ENCODE peak calls at places on chromosomes 5 and 9, in four cellular contexts. L, S, V and W are unnamed samples.

GRCh38 chr5:4395752-4396151 is 744.4 kb upstream of the ADAMTS16 start:
- DNase-seq in S (no peak), L (no peak), V (no peak), W (no peak)

GRCh38 chr5:54313311-54314270 is 3.2 kb upstream of the ARL15 start:
- DNase-seq in V (no peak), L (no peak), S (no peak), W (no peak)

GRCh38 chr9:136007906-136008692 is 46.9 kb upstream of the UBAC1 start:
- DNase-seq in S (no peak), V (no peak), L (no peak), W (peak)

GRCh38 chr5:11658341-11658740 is 245.9 kb downstream of the CTNND2 start:
- DNase-seq in V (no peak), S (no peak), L (no peak), W (no peak)

GRCh38 chr5:34491251-34491620 is 164.9 kb upstream of the RAI14 start:
- DNase-seq in L (no peak), V (no peak), S (no peak), W (no peak)

GRCh38 chr9:124306098-124306735 is 48.5 kb downstream of the NEK6 start:
- DNase-seq in V (no peak), L (no peak), S (no peak), W (peak)

GRCh38 chr9:128838338-128838737 is 8.7 kb upstream of the SPOUT1 start:
- DNase-seq in L (no peak), S (no peak), V (no peak), W (no peak)

GRCh38 chr5:9927106-9927505 is 297.0 kb upstream of the TAS2R1 start:
- DNase-seq in L (no peak), S (no peak), V (no peak), W (no peak)

GRCh38 chr5:94884294-94884693 is 265.8 kb downstream of the SLF1 start:
- DNase-seq in S (no peak), L (no peak), V (no peak), W (no peak)

GRCh38 chr5:173045481-173045880 is 10.7 kb upstream of the CREBRF start:
- DNase-seq in S (no peak), V (peak), L (no peak), W (no peak)

GRCh38 chr5:3392306-3392939 is 203.2 kb upstream of the IRX1 start:
- DNase-seq in S (no peak), V (no peak), L (no peak), W (no peak)

GRCh38 chr5:109947667-109948066 is 257.9 kb downstream of the MAN2A1 start:
- DNase-seq in V (no peak), S (no peak), L (no peak), W (no peak)

GRCh38 chr9:27310582-27310981 is 13.6 kb upstream of the EQTN start:
- DNase-seq in S (no peak), L (no peak), V (no peak), W (no peak)

GRCh38 chr5:140690376-140690932 is 716 bp downstream of the HARS1 start:
- DNase-seq in V (no peak), S (no peak), L (no peak), W (no peak)

GRCh38 chr9:81390802-81391456 is 298.4 kb downstream of the TLE1 start:
- DNase-seq in S (no peak), L (no peak), V (no peak), W (no peak)

GRCh38 chr9:131500939-131501541 is 1.7 kb upstream of the POMT1 start:
- DNase-seq in V (no peak), S (no peak), L (peak), W (no peak)

GRCh38 chr9:110828148-110828730 is 159.6 kb downstream of the MUSK start:
- DNase-seq in V (no peak), S (no peak), L (peak), W (no peak)
- H3K27ac ChIP-seq in V (no peak), S (peak), L (peak), W (no peak)

GRCh38 chr5:96702503-96703383 is 40.6 kb downstream of the CAST start:
- DNase-seq in V (peak), S (peak), L (peak), W (peak)
- H3K27ac ChIP-seq in V (peak), S (peak), L (peak), W (peak)

DNA sequence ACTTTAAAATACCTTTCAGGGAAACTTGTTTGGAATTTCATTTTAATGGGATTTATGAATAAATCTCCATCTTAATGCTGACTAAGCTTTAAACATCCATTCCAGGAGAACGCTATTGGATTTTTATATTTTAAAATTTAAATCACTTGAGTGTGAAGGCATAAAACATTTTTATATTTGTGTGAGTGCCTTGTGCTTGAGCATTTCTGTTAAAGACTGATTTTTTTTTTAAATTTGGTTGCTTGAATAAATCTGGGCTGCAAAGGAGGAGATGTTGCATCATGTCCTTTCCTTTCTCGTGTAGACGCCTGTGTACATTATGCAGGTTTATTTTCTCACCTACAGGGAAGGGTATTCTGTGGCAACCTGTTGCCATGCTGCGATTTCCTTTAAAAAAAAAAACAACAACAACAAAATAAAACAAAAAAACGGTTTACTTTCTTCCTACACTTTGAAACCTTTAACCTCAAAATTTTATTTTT is 108.1 kb downstream of the ZNF462 start:
- DNase-seq in L (no peak), S (no peak), V (no peak), W (no peak)
- H3K27ac ChIP-seq in L (no peak), S (no peak), V (no peak), W (no peak)

GRCh38 chr9:92615790-92616189 is 54.1 kb downstream of the IPPK start:
- DNase-seq in L (no peak), V (no peak), S (no peak), W (no peak)
- H3K27ac ChIP-seq in L (peak), V (no peak), S (peak), W (no peak)

DNA sequence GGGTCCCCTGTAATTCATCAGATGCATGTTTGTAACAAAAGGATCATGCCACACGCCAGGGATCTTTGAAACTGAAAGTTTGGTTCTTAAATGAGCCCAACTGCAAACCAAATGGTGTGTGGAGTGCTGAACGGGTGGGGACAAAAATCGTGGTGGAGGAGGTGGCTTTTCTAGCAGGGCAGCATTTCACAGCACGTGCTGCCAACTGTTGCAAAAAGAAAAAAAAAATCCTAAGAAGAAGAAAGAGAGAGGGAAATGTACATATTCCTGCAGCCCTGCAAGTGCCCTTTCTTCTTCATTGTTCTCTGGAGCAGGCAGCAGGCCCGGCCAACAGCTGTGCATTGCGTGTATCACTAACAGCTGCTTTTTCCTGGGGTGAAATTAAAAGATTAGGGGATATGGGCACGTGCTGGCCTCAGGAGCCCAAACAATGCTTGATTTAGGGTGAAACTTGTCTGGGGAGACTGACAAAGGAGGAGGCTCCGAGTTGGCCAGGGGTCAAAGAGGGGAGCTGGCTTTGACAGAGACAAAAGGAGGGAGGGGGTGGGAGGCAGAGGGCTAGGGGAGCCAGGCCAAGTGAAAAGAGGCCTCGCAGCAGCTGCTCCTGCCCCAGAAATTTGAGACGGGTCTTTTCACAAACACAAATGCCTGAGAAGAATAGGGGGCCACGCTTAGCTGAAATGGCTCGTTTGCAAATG is 73.0 kb downstream of the GADD45G start:
- DNase-seq in S (no peak), L (no peak), V (peak), W (no peak)
- H3K27ac ChIP-seq in S (no peak), L (no peak), V (peak), W (no peak)

GRCh38 chr5:15425802-15426201 is 74.2 kb upstream of the FBXL7 start:
- DNase-seq in S (no peak), V (no peak), L (no peak), W (no peak)

GRCh38 chr5:15424769-15425168 is 75.2 kb upstream of the FBXL7 start:
- DNase-seq in L (no peak), S (no peak), V (no peak), W (no peak)

GRCh38 chr5:15421798-15422456 is 78.1 kb upstream of the FBXL7 start:
- DNase-seq in L (no peak), V (no peak), S (no peak), W (no peak)

GRCh38 chr5:15420201-15420600 is 79.8 kb upstream of the FBXL7 start:
- DNase-seq in L (peak), V (no peak), S (peak), W (no peak)
- H3K27ac ChIP-seq in L (no peak), V (no peak), S (no peak), W (no peak)

DNA sequence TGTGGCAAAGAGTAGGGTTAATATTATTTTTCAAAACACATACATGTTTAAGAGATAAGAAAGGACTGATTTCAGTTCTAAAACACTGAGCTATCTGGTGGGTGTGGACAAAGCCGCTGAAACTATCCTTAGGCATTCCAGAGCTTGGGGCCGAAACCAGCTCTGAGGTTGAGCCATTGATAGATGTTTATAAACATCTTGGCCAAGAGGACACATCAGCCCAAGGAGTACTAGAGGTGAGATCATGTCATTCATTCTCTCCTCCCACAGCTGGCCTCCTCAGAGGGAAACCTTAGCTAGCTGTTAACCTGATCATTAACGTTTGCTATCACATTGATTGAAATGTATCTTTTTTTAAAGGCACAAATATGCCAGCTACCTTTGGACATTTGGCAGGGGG is 89.9 kb downstream of the NLN start:
- DNase-seq in L (no peak), V (peak), S (no peak), W (no peak)
- H3K27ac ChIP-seq in L (no peak), V (peak), S (no peak), W (peak)

DNA sequence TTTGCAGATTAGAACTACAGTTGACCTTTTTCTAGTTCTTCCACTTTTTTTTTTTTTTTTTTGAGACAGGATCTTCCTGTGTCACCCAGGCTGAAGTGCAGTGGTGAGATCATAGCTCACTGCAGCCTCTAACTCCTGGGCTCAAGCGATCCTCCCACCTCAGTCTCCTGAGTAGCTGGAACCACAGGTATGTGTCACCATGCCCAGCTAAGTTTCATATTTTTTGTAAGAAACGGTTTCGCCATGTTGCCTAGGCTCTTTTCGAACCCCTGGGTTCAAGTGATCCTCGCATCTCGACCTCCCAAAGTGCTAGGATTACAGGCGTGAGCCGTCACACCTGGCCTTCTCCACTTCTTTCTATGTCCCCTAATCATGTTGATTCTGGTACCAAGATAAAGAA is 39.7 kb upstream of the TNFAIP8 start:
- DNase-seq in S (no peak), V (no peak), L (no peak), W (no peak)
- H3K27ac ChIP-seq in S (no peak), V (no peak), L (no peak), W (no peak)